ENCODE peak calls at places on chromosomes 7 and 10, in four cellular contexts. One of them, this sample, is unnamed.

GRCh38 chr10:30115391-30116253 is 56.2 kb upstream of the JCAD start:
- DNase-seq in IMR-90: peak
- DNase-seq in HCT116: no peak
- DNase-seq in neuronal stem cell: no peak
- DNase-seq in this sample: peak

GRCh38 chr7:155206286-155207020 is 91.2 kb upstream of the INSIG1 start:
- DNase-seq in neuronal stem cell: no peak
- DNase-seq in IMR-90: peak
- DNase-seq in HCT116: no peak
- DNase-seq in this sample: peak

GRCh38 chr10:3969876-3970666 is 185.1 kb upstream of the KLF6 start:
- DNase-seq in neuronal stem cell: no peak
- DNase-seq in HCT116: no peak
- DNase-seq in IMR-90: peak
- DNase-seq in this sample: no peak

GRCh38 chr7:88759216-88759955 is at the start of gene ZNF804B:
- DNase-seq in IMR-90: no peak
- DNase-seq in HCT116: no peak
- DNase-seq in neuronal stem cell: peak
- DNase-seq in this sample: peak

GRCh38 chr7:39688611-39689485 is 65.5 kb downstream of the RALA start:
- DNase-seq in IMR-90: no peak
- DNase-seq in neuronal stem cell: no peak
- DNase-seq in HCT116: no peak
- DNase-seq in this sample: peak

GRCh38 chr10:117004627-117005453 is at the start of gene SHTN1:
- DNase-seq in neuronal stem cell: peak
- DNase-seq in HCT116: peak
- DNase-seq in IMR-90: peak
- DNase-seq in this sample: peak

GRCh38 chr10:88097092-88097894 is 233.9 kb downstream of the PTEN start:
- DNase-seq in IMR-90: peak
- DNase-seq in HCT116: no peak
- DNase-seq in neuronal stem cell: no peak
- DNase-seq in this sample: peak

GRCh38 chr7:137519964-137520363 is 176.4 kb upstream of the PTN start:
- DNase-seq in HCT116: no peak
- DNase-seq in neuronal stem cell: no peak
- DNase-seq in IMR-90: peak
- DNase-seq in this sample: peak

GRCh38 chr10:113663142-113663541 is 699 bp downstream of the NRAP start:
- DNase-seq in neuronal stem cell: no peak
- DNase-seq in IMR-90: no peak
- DNase-seq in HCT116: no peak
- DNase-seq in this sample: no peak

GRCh38 chr10:92757720-92758119 is 68.0 kb downstream of the HHEX start:
- DNase-seq in neuronal stem cell: no peak
- DNase-seq in HCT116: no peak
- DNase-seq in IMR-90: no peak
- DNase-seq in this sample: no peak

GRCh38 chr10:91380873-91381561 is 29.1 kb upstream of the HECTD2 start:
- DNase-seq in neuronal stem cell: no peak
- DNase-seq in IMR-90: no peak
- DNase-seq in HCT116: no peak
- DNase-seq in this sample: peak

GRCh38 chr7:17105701-17106100 is 192.8 kb upstream of the AHR start:
- DNase-seq in neuronal stem cell: no peak
- DNase-seq in IMR-90: peak
- DNase-seq in HCT116: no peak
- DNase-seq in this sample: peak

GRCh38 chr7:29926761-29927160 is 62.8 kb downstream of the SCRN1 start:
- DNase-seq in neuronal stem cell: no peak
- DNase-seq in HCT116: no peak
- DNase-seq in IMR-90: no peak
- DNase-seq in this sample: no peak

GRCh38 chr10:49309691-49310371 is 10.9 kb downstream of the C10orf71 start:
- DNase-seq in neuronal stem cell: no peak
- DNase-seq in IMR-90: no peak
- DNase-seq in HCT116: no peak
- DNase-seq in this sample: no peak

GRCh38 chr10:8037941-8038894 is 16.3 kb upstream of the GATA3 start:
- DNase-seq in IMR-90: no peak
- DNase-seq in neuronal stem cell: peak
- DNase-seq in HCT116: no peak
- DNase-seq in this sample: no peak

GRCh38 chr10:68096913-68097509 is 12.3 kb upstream of the MYPN start:
- DNase-seq in neuronal stem cell: no peak
- DNase-seq in IMR-90: peak
- DNase-seq in HCT116: peak
- DNase-seq in this sample: peak

GRCh38 chr10:44477021-44477420 is 92.1 kb upstream of the CXCL12 start:
- DNase-seq in IMR-90: peak
- DNase-seq in neuronal stem cell: no peak
- DNase-seq in HCT116: no peak
- DNase-seq in this sample: peak

GRCh38 chr10:44473146-44473545 is 88.2 kb upstream of the CXCL12 start:
- DNase-seq in HCT116: no peak
- DNase-seq in neuronal stem cell: no peak
- DNase-seq in IMR-90: no peak
- DNase-seq in this sample: no peak

GRCh38 chr10:44478040-44478439 is 93.1 kb upstream of the CXCL12 start:
- DNase-seq in IMR-90: peak
- DNase-seq in neuronal stem cell: no peak
- DNase-seq in HCT116: no peak
- DNase-seq in this sample: peak

GRCh38 chr10:44479306-44479705 is 94.4 kb upstream of the CXCL12 start:
- DNase-seq in HCT116: no peak
- DNase-seq in IMR-90: no peak
- DNase-seq in neuronal stem cell: no peak
- DNase-seq in this sample: peak

GRCh38 chr10:44476421-44476820 is 91.5 kb upstream of the CXCL12 start:
- DNase-seq in IMR-90: no peak
- DNase-seq in HCT116: no peak
- DNase-seq in neuronal stem cell: no peak
- DNase-seq in this sample: peak
- H2AFZ ChIP-seq in IMR-90: peak
- H2AFZ ChIP-seq in HCT116: no peak
- H2AFZ ChIP-seq in neuronal stem cell: no peak
- H2AFZ ChIP-seq in this sample: peak

GRCh38 chr7:35039343-35039742 is 2.1 kb upstream of the DPY19L1 start:
- DNase-seq in HCT116: no peak
- DNase-seq in IMR-90: no peak
- DNase-seq in neuronal stem cell: no peak
- DNase-seq in this sample: no peak

GRCh38 chr7:35037526-35038339 is 448 bp upstream of the DPY19L1 start:
- DNase-seq in HCT116: peak
- DNase-seq in neuronal stem cell: peak
- DNase-seq in IMR-90: peak
- DNase-seq in this sample: peak

GRCh38 chr7:35037211-35037525 is at the start of gene DPY19L1:
- DNase-seq in HCT116: no peak
- DNase-seq in neuronal stem cell: no peak
- DNase-seq in IMR-90: no peak
- DNase-seq in this sample: no peak

GRCh38 chr7:35036361-35037171 is 719 bp downstream of the DPY19L1 start:
- DNase-seq in HCT116: no peak
- DNase-seq in IMR-90: peak
- DNase-seq in neuronal stem cell: peak
- DNase-seq in this sample: peak

GRCh38 chr7:35038340-35038738 is 1.1 kb upstream of the DPY19L1 start:
- DNase-seq in IMR-90: no peak
- DNase-seq in HCT116: no peak
- DNase-seq in neuronal stem cell: no peak
- DNase-seq in this sample: no peak
- H2AFZ ChIP-seq in IMR-90: peak
- H2AFZ ChIP-seq in HCT116: peak
- H2AFZ ChIP-seq in neuronal stem cell: peak
- H2AFZ ChIP-seq in this sample: peak

GRCh38 chr10:132847416-132847777 is 61.5 kb upstream of the NKX6-2 start:
- DNase-seq in IMR-90: no peak
- DNase-seq in HCT116: no peak
- DNase-seq in neuronal stem cell: no peak
- DNase-seq in this sample: no peak

GRCh38 chr10:132846631-132847415 is 60.9 kb upstream of the NKX6-2 start:
- DNase-seq in neuronal stem cell: no peak
- DNase-seq in IMR-90: no peak
- DNase-seq in HCT116: no peak
- DNase-seq in this sample: no peak

GRCh38 chr10:132848306-132848705 is 62.4 kb upstream of the NKX6-2 start:
- DNase-seq in neuronal stem cell: no peak
- DNase-seq in HCT116: no peak
- DNase-seq in IMR-90: no peak
- DNase-seq in this sample: no peak

GRCh38 chr10:132848951-132849545 is 63.1 kb upstream of the NKX6-2 start:
- DNase-seq in HCT116: no peak
- DNase-seq in neuronal stem cell: no peak
- DNase-seq in IMR-90: no peak
- DNase-seq in this sample: no peak

DNA sequence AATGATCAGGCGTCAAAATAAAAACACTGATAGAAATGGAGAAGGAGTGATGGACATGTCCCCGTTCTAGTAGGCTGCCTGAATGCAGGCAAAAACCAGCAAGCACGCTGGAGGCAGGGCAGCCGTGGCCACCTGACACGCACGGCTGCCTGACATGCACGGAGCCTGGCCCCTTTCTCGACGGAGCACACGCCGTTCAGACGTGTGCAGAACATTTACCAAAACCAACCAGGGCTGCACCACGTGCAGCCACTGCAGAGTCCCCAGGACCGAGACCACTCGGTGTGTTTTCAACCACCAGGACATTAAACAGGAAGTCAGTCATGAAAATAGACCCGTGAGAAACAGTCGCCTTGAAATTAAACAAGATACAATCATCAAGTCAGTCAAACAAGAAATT is 61.9 kb upstream of the NKX6-2 start:
- DNase-seq in HCT116: no peak
- DNase-seq in neuronal stem cell: no peak
- DNase-seq in IMR-90: no peak
- DNase-seq in this sample: no peak
- H2AFZ ChIP-seq in HCT116: no peak
- H2AFZ ChIP-seq in neuronal stem cell: peak
- H2AFZ ChIP-seq in IMR-90: no peak
- H2AFZ ChIP-seq in this sample: no peak

GRCh38 chr10:89352039-89352597 is 24.3 kb downstream of the IFIT3 start:
- DNase-seq in HCT116: peak
- DNase-seq in IMR-90: peak
- DNase-seq in neuronal stem cell: no peak
- DNase-seq in this sample: peak
- H2AFZ ChIP-seq in HCT116: peak
- H2AFZ ChIP-seq in IMR-90: peak
- H2AFZ ChIP-seq in neuronal stem cell: peak
- H2AFZ ChIP-seq in this sample: peak

DNA sequence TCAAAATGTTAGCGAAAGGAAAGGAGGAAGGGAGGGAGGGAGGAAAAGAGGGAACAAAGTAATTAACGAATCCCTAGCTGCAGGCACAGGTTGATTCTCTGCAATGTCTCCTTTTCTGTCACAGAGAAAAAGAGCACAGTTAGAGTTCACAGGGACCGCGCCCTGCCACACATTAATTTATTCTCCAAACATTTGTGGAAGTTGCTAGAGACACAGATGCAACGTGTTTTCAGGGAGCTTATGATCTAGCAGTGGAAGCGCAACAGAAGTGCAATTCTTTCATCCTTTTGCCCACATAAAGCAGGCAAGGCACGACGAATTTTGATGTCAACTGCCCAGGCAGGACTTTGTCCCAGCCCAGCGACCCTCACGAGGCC is 101.6 kb upstream of the ZNF438 start:
- DNase-seq in IMR-90: no peak
- DNase-seq in neuronal stem cell: peak
- DNase-seq in HCT116: no peak
- DNase-seq in this sample: no peak
- H2AFZ ChIP-seq in IMR-90: peak
- H2AFZ ChIP-seq in neuronal stem cell: peak
- H2AFZ ChIP-seq in HCT116: no peak
- H2AFZ ChIP-seq in this sample: peak

GRCh38 chr7:119620769-119621168 is 652.2 kb upstream of the KCND2 start:
- DNase-seq in HCT116: no peak
- DNase-seq in IMR-90: no peak
- DNase-seq in neuronal stem cell: peak
- DNase-seq in this sample: no peak
- H2AFZ ChIP-seq in HCT116: no peak
- H2AFZ ChIP-seq in IMR-90: no peak
- H2AFZ ChIP-seq in neuronal stem cell: no peak
- H2AFZ ChIP-seq in this sample: no peak

GRCh38 chr7:141654551-141654950 is 47.4 kb downstream of the DENND11 start:
- DNase-seq in neuronal stem cell: peak
- DNase-seq in IMR-90: peak
- DNase-seq in HCT116: peak
- DNase-seq in this sample: peak

GRCh38 chr7:141649865-141650499 is 52.0 kb downstream of the DENND11 start:
- DNase-seq in IMR-90: peak
- DNase-seq in neuronal stem cell: peak
- DNase-seq in HCT116: peak
- DNase-seq in this sample: peak

GRCh38 chr7:141649137-141649864 is 52.7 kb downstream of the DENND11 start:
- DNase-seq in HCT116: no peak
- DNase-seq in IMR-90: no peak
- DNase-seq in neuronal stem cell: no peak
- DNase-seq in this sample: no peak

GRCh38 chr7:141651417-141651816 is 50.5 kb downstream of the DENND11 start:
- DNase-seq in neuronal stem cell: no peak
- DNase-seq in HCT116: no peak
- DNase-seq in IMR-90: no peak
- DNase-seq in this sample: no peak

DNA sequence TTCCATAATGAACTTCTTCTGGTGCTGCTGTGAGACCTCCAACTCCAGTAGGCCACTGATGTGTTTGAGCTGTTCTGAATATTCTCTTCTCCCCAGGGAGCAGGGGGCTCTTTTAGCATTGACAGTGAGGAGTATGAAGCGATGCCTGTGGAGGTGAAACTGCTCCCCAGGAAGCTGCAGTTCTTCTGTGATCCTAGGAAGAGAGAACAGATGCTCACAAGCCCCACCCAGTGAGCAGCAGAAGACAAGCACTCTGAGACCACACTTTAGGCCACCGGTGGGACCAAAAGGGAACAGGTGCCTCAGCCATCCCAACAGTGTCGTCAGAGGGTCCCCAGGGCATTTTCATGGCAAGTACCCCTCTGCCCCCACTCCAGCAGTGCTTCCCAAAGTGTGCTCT is 49.3 kb downstream of the DENND11 start:
- DNase-seq in neuronal stem cell: no peak
- DNase-seq in HCT116: no peak
- DNase-seq in IMR-90: no peak
- DNase-seq in this sample: no peak
- H2AFZ ChIP-seq in neuronal stem cell: no peak
- H2AFZ ChIP-seq in HCT116: no peak
- H2AFZ ChIP-seq in IMR-90: no peak
- H2AFZ ChIP-seq in this sample: no peak

This sample was measured in GM23248.